ENCODE peak calls at places on chromosomes 16 and 17, in five cellular contexts. R, T, Z, B and O are unnamed samples.

GRCh38 chr17:17236295-17237025 is 508 bp downstream of the FLCN start:
- DNase-seq in R (no peak), T (no peak), Z (peak; percentile 6), B (peak; percentile 14), O (no peak)

GRCh38 chr17:63407741-63408330 is 38.3 kb downstream of the CYB561 start:
- DNase-seq in R (no peak), T (no peak), Z (no peak), B (no peak), O (no peak)

GRCh38 chr17:4199818-4200402 is 56.9 kb downstream of the CYB5D2 start:
- DNase-seq in R (no peak), T (peak; percentile 30), Z (peak; percentile 34), B (peak; percentile 51), O (no peak)

GRCh38 chr16:81786868-81787267 is 7.8 kb downstream of the PLCG2 start:
- DNase-seq in R (no peak), T (no peak), Z (no peak), B (no peak), O (no peak)

GRCh38 chr17:49074851-49075540 is 57.6 kb upstream of the B4GALNT2 start:
- DNase-seq in R (no peak), T (no peak), Z (no peak), B (no peak), O (no peak)

GRCh38 chr16:81520560-81521135 is 76.0 kb downstream of the CMIP start:
- DNase-seq in R (no peak), T (no peak), Z (no peak), B (no peak), O (no peak)

GRCh38 chr17:81711814-81712467 is at the start of gene SLC25A10:
- DNase-seq in R (peak; percentile 54), T (peak; percentile 64), Z (peak; percentile 67), B (peak; percentile 68), O (peak; percentile 54)

GRCh38 chr16:24993722-24994686 is 21.2 kb downstream of the ARHGAP17 start:
- DNase-seq in R (no peak), T (no peak), Z (no peak), B (peak; percentile 90), O (no peak)

GRCh38 chr17:46949291-46950174 is 26.6 kb downstream of the GOSR2 start:
- DNase-seq in R (no peak), T (no peak), Z (no peak), B (no peak), O (no peak)

GRCh38 chr16:30637952-30638351 is 12.8 kb upstream of the PRR14 start:
- DNase-seq in R (no peak), T (no peak), Z (no peak), B (peak; percentile 57), O (peak; percentile 44)

GRCh38 chr17:76557368-76558209 is 17.7 kb downstream of the PRCD start:
- DNase-seq in R (peak; percentile 90), T (peak; percentile 93), Z (peak; percentile 95), B (peak; percentile 98), O (peak; percentile 94)

GRCh38 chr17:27502526-27503324 is 46.5 kb downstream of the KSR1 start:
- DNase-seq in R (no peak), T (no peak), Z (no peak), B (peak; percentile 89), O (no peak)